ENCODE peak calls at places on chromosomes 6 and 20, in six cellular contexts. One of them, this sample, is unnamed.
A peak's percentile ranks its signal among the peaks of the same experiment; 100 is the strongest.

GRCh38 chr6:53792016-53792415 is 2.8 kb upstream of the LRRC1 start:
- DNase-seq in body of pancreas: no peak
- DNase-seq in cardiac muscle cell: no peak
- DNase-seq in left lung: no peak
- DNase-seq in lower lobe of right lung: no peak
- DNase-seq in adrenal gland: no peak
- DNase-seq in this sample: no peak

GRCh38 chr6:41536884-41537347 is 9.3 kb upstream of the FOXP4 start:
- DNase-seq in body of pancreas: peak; percentile 93
- DNase-seq in cardiac muscle cell: no peak
- DNase-seq in left lung: peak; percentile 74
- DNase-seq in lower lobe of right lung: peak; percentile 75
- DNase-seq in adrenal gland: no peak
- DNase-seq in this sample: peak; percentile 70

GRCh38 chr6:14450133-14451040 is 332.8 kb downstream of the CD83 start:
- DNase-seq in body of pancreas: no peak
- DNase-seq in cardiac muscle cell: no peak
- DNase-seq in left lung: no peak
- DNase-seq in lower lobe of right lung: no peak
- DNase-seq in adrenal gland: no peak
- DNase-seq in this sample: no peak

GRCh38 chr6:79215233-79215824 is 19.2 kb downstream of the HMGN3 start:
- DNase-seq in body of pancreas: no peak
- DNase-seq in cardiac muscle cell: peak; percentile 48
- DNase-seq in left lung: no peak
- DNase-seq in lower lobe of right lung: no peak
- DNase-seq in adrenal gland: peak; percentile 75
- DNase-seq in this sample: no peak

GRCh38 chr20:14536738-14537137 is 199.3 kb upstream of the FLRT3 start:
- DNase-seq in body of pancreas: no peak
- DNase-seq in cardiac muscle cell: no peak
- DNase-seq in left lung: no peak
- DNase-seq in lower lobe of right lung: no peak
- DNase-seq in adrenal gland: no peak
- DNase-seq in this sample: no peak

GRCh38 chr6:36368921-36369880 is 18.3 kb downstream of the ETV7 start:
- DNase-seq in body of pancreas: no peak
- DNase-seq in cardiac muscle cell: no peak
- DNase-seq in left lung: peak; percentile 54
- DNase-seq in lower lobe of right lung: peak; percentile 65
- DNase-seq in adrenal gland: no peak
- DNase-seq in this sample: no peak

GRCh38 chr6:108797951-108798671 is 50.1 kb upstream of the ARMC2 start:
- DNase-seq in body of pancreas: peak; percentile 42
- DNase-seq in cardiac muscle cell: no peak
- DNase-seq in left lung: no peak
- DNase-seq in lower lobe of right lung: no peak
- DNase-seq in adrenal gland: no peak
- DNase-seq in this sample: no peak

GRCh38 chr6:14280766-14281293 is 163.3 kb downstream of the CD83 start:
- DNase-seq in body of pancreas: no peak
- DNase-seq in cardiac muscle cell: no peak
- DNase-seq in left lung: no peak
- DNase-seq in lower lobe of right lung: no peak
- DNase-seq in adrenal gland: no peak
- DNase-seq in this sample: no peak

GRCh38 chr20:37749620-37750403 is 56.0 kb downstream of the CTNNBL1 start:
- DNase-seq in body of pancreas: no peak
- DNase-seq in cardiac muscle cell: peak; percentile 40
- DNase-seq in left lung: no peak
- DNase-seq in lower lobe of right lung: no peak
- DNase-seq in adrenal gland: no peak
- DNase-seq in this sample: no peak

GRCh38 chr20:3380228-3381070 is 27.0 kb downstream of the DNAAF9 start:
- DNase-seq in body of pancreas: no peak
- DNase-seq in cardiac muscle cell: no peak
- DNase-seq in left lung: no peak
- DNase-seq in lower lobe of right lung: no peak
- DNase-seq in adrenal gland: no peak
- DNase-seq in this sample: no peak

GRCh38 chr20:35048739-35049138 is 43.9 kb downstream of the TRPC4AP start:
- DNase-seq in body of pancreas: no peak
- DNase-seq in cardiac muscle cell: no peak
- DNase-seq in left lung: no peak
- DNase-seq in lower lobe of right lung: no peak
- DNase-seq in adrenal gland: no peak
- DNase-seq in this sample: no peak

GRCh38 chr6:168015492-168016175 is 18.2 kb downstream of the KIF25 start:
- DNase-seq in body of pancreas: no peak
- DNase-seq in cardiac muscle cell: no peak
- DNase-seq in left lung: no peak
- DNase-seq in lower lobe of right lung: peak; percentile 20
- DNase-seq in adrenal gland: no peak
- DNase-seq in this sample: no peak

GRCh38 chr6:47413752-47414516 is 63.7 kb upstream of the CD2AP start:
- DNase-seq in body of pancreas: peak; percentile 60
- DNase-seq in cardiac muscle cell: peak; percentile 58
- DNase-seq in left lung: no peak
- DNase-seq in lower lobe of right lung: no peak
- DNase-seq in adrenal gland: peak; percentile 27
- DNase-seq in this sample: peak; percentile 11

GRCh38 chr6:138544521-138544920 is 45.2 kb upstream of the NHSL1 start:
- DNase-seq in body of pancreas: no peak
- DNase-seq in cardiac muscle cell: no peak
- DNase-seq in left lung: no peak
- DNase-seq in lower lobe of right lung: no peak
- DNase-seq in adrenal gland: no peak
- DNase-seq in this sample: no peak

GRCh38 chr20:63707558-63708300 is at the start of the genes ARFRP1 and ZGPAT:
- DNase-seq in body of pancreas: peak; percentile 89
- DNase-seq in cardiac muscle cell: peak; percentile 95
- DNase-seq in left lung: peak; percentile 90
- DNase-seq in lower lobe of right lung: peak; percentile 94
- DNase-seq in adrenal gland: peak; percentile 88
- DNase-seq in this sample: peak; percentile 97

GRCh38 chr20:38878798-38879197 is 47.4 kb upstream of the FAM83D start:
- DNase-seq in body of pancreas: no peak
- DNase-seq in cardiac muscle cell: peak; percentile 85
- DNase-seq in left lung: no peak
- DNase-seq in lower lobe of right lung: no peak
- DNase-seq in adrenal gland: no peak
- DNase-seq in this sample: no peak

GRCh38 chr6:164130151-164130550 is 715.6 kb downstream of the QKI start:
- DNase-seq in body of pancreas: no peak
- DNase-seq in cardiac muscle cell: no peak
- DNase-seq in left lung: no peak
- DNase-seq in lower lobe of right lung: no peak
- DNase-seq in adrenal gland: no peak
- DNase-seq in this sample: peak; percentile 37

GRCh38 chr6:10190042-10190441 is 224.8 kb downstream of the TFAP2A start:
- DNase-seq in body of pancreas: no peak
- DNase-seq in cardiac muscle cell: no peak
- DNase-seq in left lung: no peak
- DNase-seq in lower lobe of right lung: no peak
- DNase-seq in adrenal gland: no peak
- DNase-seq in this sample: no peak

GRCh38 chr6:90000864-90001731 is 106.8 kb downstream of the GJA10 start:
- DNase-seq in body of pancreas: no peak
- DNase-seq in cardiac muscle cell: no peak
- DNase-seq in left lung: no peak
- DNase-seq in lower lobe of right lung: no peak
- DNase-seq in adrenal gland: no peak
- DNase-seq in this sample: no peak

GRCh38 chr6:15793288-15793687 is 130.5 kb upstream of the DTNBP1 start:
- DNase-seq in body of pancreas: no peak
- DNase-seq in cardiac muscle cell: no peak
- DNase-seq in left lung: no peak
- DNase-seq in lower lobe of right lung: no peak
- DNase-seq in adrenal gland: no peak
- DNase-seq in this sample: no peak

GRCh38 chr6:30103630-30104179 is 9.2 kb downstream of the TRIM31 start:
- DNase-seq in body of pancreas: no peak
- DNase-seq in cardiac muscle cell: no peak
- DNase-seq in left lung: no peak
- DNase-seq in lower lobe of right lung: no peak
- DNase-seq in adrenal gland: no peak
- DNase-seq in this sample: no peak

GRCh38 chr6:38271081-38271480 is 368.6 kb downstream of the BTBD9 start:
- DNase-seq in body of pancreas: no peak
- DNase-seq in cardiac muscle cell: no peak
- DNase-seq in left lung: no peak
- DNase-seq in lower lobe of right lung: no peak
- DNase-seq in adrenal gland: no peak
- DNase-seq in this sample: no peak

GRCh38 chr6:55176958-55177357 is 2.6 kb downstream of the HCRTR2 start:
- DNase-seq in body of pancreas: no peak
- DNase-seq in cardiac muscle cell: peak; percentile 59
- DNase-seq in left lung: no peak
- DNase-seq in lower lobe of right lung: no peak
- DNase-seq in adrenal gland: no peak
- DNase-seq in this sample: no peak

GRCh38 chr6:71289039-71289801 is 609 bp downstream of the OGFRL1 start:
- DNase-seq in body of pancreas: peak; percentile 24
- DNase-seq in cardiac muscle cell: peak; percentile 55
- DNase-seq in left lung: peak; percentile 46
- DNase-seq in lower lobe of right lung: peak; percentile 60
- DNase-seq in adrenal gland: peak; percentile 22
- DNase-seq in this sample: peak; percentile 73

GRCh38 chr6:44156494-44157151 is 2.0 kb upstream of the CAPN11 start:
- DNase-seq in body of pancreas: peak; percentile 86
- DNase-seq in cardiac muscle cell: no peak
- DNase-seq in left lung: no peak
- DNase-seq in lower lobe of right lung: no peak
- DNase-seq in adrenal gland: no peak
- DNase-seq in this sample: no peak

GRCh38 chr6:101013612-101014195 is 132.6 kb upstream of the ASCC3 start:
- DNase-seq in body of pancreas: no peak
- DNase-seq in cardiac muscle cell: no peak
- DNase-seq in left lung: no peak
- DNase-seq in lower lobe of right lung: no peak
- DNase-seq in adrenal gland: no peak
- DNase-seq in this sample: no peak

GRCh38 chr6:108403260-108403659 is 108.4 kb downstream of the AFG1L start:
- DNase-seq in body of pancreas: no peak
- DNase-seq in cardiac muscle cell: no peak
- DNase-seq in left lung: no peak
- DNase-seq in lower lobe of right lung: no peak
- DNase-seq in adrenal gland: no peak
- DNase-seq in this sample: no peak

GRCh38 chr20:11982958-11983470 is 65.3 kb downstream of the BTBD3 start:
- DNase-seq in body of pancreas: peak; percentile 4
- DNase-seq in cardiac muscle cell: no peak
- DNase-seq in left lung: no peak
- DNase-seq in lower lobe of right lung: no peak
- DNase-seq in adrenal gland: no peak
- DNase-seq in this sample: no peak

GRCh38 chr6:44855562-44856494 is 468.3 kb downstream of the CDC5L start:
- DNase-seq in body of pancreas: no peak
- DNase-seq in cardiac muscle cell: no peak
- DNase-seq in left lung: no peak
- DNase-seq in lower lobe of right lung: no peak
- DNase-seq in adrenal gland: no peak
- DNase-seq in this sample: no peak

GRCh38 chr20:62120365-62120762 is 1.9 kb upstream of the LSM14B start:
- DNase-seq in body of pancreas: no peak
- DNase-seq in cardiac muscle cell: no peak
- DNase-seq in left lung: no peak
- DNase-seq in lower lobe of right lung: no peak
- DNase-seq in adrenal gland: no peak
- DNase-seq in this sample: peak; percentile 40
- H3K27ac ChIP-seq in body of pancreas: peak overlapping the region; percentile 99
- H3K27ac ChIP-seq in cardiac muscle cell: peak overlapping the region; percentile 51
- H3K27ac ChIP-seq in left lung: peak overlapping the region; percentile 44
- H3K27ac ChIP-seq in lower lobe of right lung: peak overlapping the region; percentile 90
- H3K27ac ChIP-seq in adrenal gland: no peak overlapping the region
- H3K27ac ChIP-seq in this sample: peak overlapping the region; percentile 94

DNA sequence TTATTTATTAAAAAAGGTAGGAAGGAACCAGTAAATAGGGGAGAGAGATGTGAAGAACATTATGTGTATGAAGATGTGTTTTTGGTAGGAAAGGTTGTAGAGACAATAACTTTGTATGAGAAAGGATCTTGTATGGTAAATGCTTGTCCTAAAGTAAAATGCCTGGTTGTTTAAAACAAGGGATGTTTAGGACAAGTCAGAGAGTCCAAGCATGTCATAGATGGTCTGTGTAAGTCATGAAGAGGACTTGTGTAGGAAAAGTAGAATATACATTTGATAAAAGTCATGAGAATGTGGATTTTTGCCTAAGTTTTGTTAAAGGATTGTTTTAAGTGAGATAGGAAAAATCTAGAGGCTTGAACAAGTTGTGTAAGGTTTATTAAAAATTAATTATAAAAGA is 325.1 kb downstream of the CDH26 start:
- DNase-seq in body of pancreas: no peak
- DNase-seq in cardiac muscle cell: no peak
- DNase-seq in left lung: no peak
- DNase-seq in lower lobe of right lung: no peak
- DNase-seq in adrenal gland: no peak
- DNase-seq in this sample: no peak
- H3K9me3 ChIP-seq in body of pancreas: no peaks in the 10 kb centered on the region
- H3K9me3 ChIP-seq in cardiac muscle cell: no peaks in the 10 kb centered on the region
- H3K9me3 ChIP-seq in left lung: peaks cover 15% of the 10 kb centered on the region
- H3K9me3 ChIP-seq in lower lobe of right lung: peaks cover 3% of the 10 kb centered on the region
- H3K9me3 ChIP-seq in adrenal gland: no peaks in the 10 kb centered on the region
- H3K9me3 ChIP-seq in this sample: no peaks in the 10 kb centered on the region

GRCh38 chr20:33675127-33675954 is 1.1 kb upstream of the NECAB3 start:
- DNase-seq in body of pancreas: no peak
- DNase-seq in cardiac muscle cell: no peak
- DNase-seq in left lung: no peak
- DNase-seq in lower lobe of right lung: no peak
- DNase-seq in adrenal gland: peak; percentile 81
- DNase-seq in this sample: peak; percentile 85
- H3K27ac ChIP-seq in body of pancreas: peak overlapping the region; percentile 68
- H3K27ac ChIP-seq in cardiac muscle cell: peak overlapping the region; percentile 80
- H3K27ac ChIP-seq in left lung: peak overlapping the region; percentile 88
- H3K27ac ChIP-seq in lower lobe of right lung: peak overlapping the region; percentile 83
- H3K27ac ChIP-seq in adrenal gland: peak overlapping the region; percentile 91
- H3K27ac ChIP-seq in this sample: peak overlapping the region; percentile 59

DNA sequence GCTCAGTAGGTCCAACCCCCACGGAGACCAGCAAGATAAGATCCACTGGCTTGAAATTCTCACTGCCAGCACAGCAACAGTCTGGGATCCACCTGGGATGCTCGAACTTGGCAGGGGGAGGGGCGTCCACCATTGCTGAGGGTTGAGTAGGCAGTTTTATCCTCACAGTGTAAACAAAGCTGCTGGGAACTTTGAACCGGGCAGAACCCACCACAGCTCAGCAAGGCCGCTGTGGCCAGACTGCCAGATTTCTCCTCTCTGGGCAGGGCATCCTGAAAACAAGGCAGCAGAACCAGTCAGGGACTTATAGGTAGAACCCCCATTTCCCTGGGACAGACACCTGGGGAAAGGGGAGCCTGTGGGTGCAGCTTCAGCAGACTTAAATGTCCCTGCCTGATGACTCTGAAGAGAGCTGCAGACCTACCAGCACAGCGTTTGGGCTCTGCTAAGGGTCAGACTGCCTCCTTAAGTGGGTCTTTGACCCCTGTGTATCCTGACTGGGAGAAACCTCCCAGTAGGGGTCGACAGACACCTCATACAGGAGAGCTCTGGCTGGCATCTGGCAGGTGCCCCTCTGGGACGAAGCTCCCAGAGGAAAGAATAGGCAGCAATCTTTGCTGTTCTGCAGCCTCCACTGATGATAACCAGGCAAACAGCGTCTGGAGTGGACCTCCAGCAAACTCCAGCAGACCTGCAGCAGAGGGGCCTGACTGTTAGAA is 782.4 kb upstream of the EYS start:
- DNase-seq in body of pancreas: no peak
- DNase-seq in cardiac muscle cell: no peak
- DNase-seq in left lung: no peak
- DNase-seq in lower lobe of right lung: no peak
- DNase-seq in adrenal gland: no peak
- DNase-seq in this sample: no peak
- H3K9me3 ChIP-seq in body of pancreas: no peaks in the 10 kb centered on the region
- H3K9me3 ChIP-seq in cardiac muscle cell: no peaks in the 10 kb centered on the region
- H3K9me3 ChIP-seq in left lung: no peaks in the 10 kb centered on the region
- H3K9me3 ChIP-seq in lower lobe of right lung: no peaks in the 10 kb centered on the region
- H3K9me3 ChIP-seq in adrenal gland: no peaks in the 10 kb centered on the region
- H3K9me3 ChIP-seq in this sample: no peaks in the 10 kb centered on the region